ENCODE peak calls at places on chromosomes 2 and 18, in eight cellular contexts. O is activated naive CD4-positive, alpha-beta T cell; P is NCI-H2171; X is cardiac muscle cell; J is activated gamma-delta T cell; W is AG04450; G is left ventricle myocardium superior; N is T-helper 2 cell. Q is an unnamed sample.

GRCh38 chr2:2846379-2847130 is 515.5 kb upstream of the MYT1L start:
- DNase-seq in J (no peak), N (no peak), O (no peak), G (peak), X (no peak), P (peak), W (no peak), Q (no peak)

GRCh38 chr2:164710252-164710633 is 89.0 kb upstream of the GRB14 start:
- DNase-seq in W (peak), N (no peak), G (no peak), J (no peak), O (no peak), P (no peak), X (peak), Q (no peak)

GRCh38 chr2:126317797-126318431 is 338.0 kb upstream of the GYPC start:
- DNase-seq in X (peak), O (no peak), J (no peak), W (no peak), G (no peak), P (no peak), N (no peak), Q (no peak)

GRCh38 chr2:234494361-234495075 is 2.4 kb downstream of the ARL4C start:
- DNase-seq in P (peak), N (no peak), O (no peak), G (no peak), X (peak), W (no peak), J (no peak), Q (no peak)

GRCh38 chr2:222305510-222306392 is 7.0 kb upstream of the PAX3 start:
- DNase-seq in P (no peak), O (no peak), J (no peak), N (no peak), X (no peak), W (no peak), G (no peak), Q (no peak)

GRCh38 chr2:85151026-85151425 is 17.8 kb downstream of the TCF7L1 start:
- DNase-seq in O (no peak), W (no peak), G (no peak), N (no peak), P (no peak), X (peak), J (no peak), Q (no peak)

GRCh38 chr2:226185613-226186211 is 613.9 kb downstream of the IRS1 start:
- DNase-seq in W (peak), J (no peak), P (no peak), N (no peak), G (no peak), X (peak), O (no peak), Q (peak)

GRCh38 chr2:33166287-33166881 is 219.6 kb downstream of the LTBP1 start:
- DNase-seq in X (peak), G (no peak), N (no peak), J (no peak), W (no peak), P (no peak), O (no peak), Q (no peak)

GRCh38 chr2:88596141-88596830 is 31.0 kb downstream of the EIF2AK3 start:
- DNase-seq in O (no peak), N (no peak), P (no peak), G (no peak), W (no peak), X (no peak), J (no peak), Q (no peak)

GRCh38 chr18:56748698-56749268 is 97.6 kb downstream of the WDR7 start:
- DNase-seq in O (no peak), J (no peak), G (no peak), N (no peak), P (peak), X (peak), W (peak), Q (peak)

GRCh38 chr18:46759885-46760284 is 3.0 kb upstream of the ST8SIA5 start:
- DNase-seq in G (no peak), N (no peak), W (no peak), X (no peak), P (peak), O (no peak), J (no peak), Q (no peak)

GRCh38 chr18:23992119-23992940 is 22.2 kb upstream of the TTC39C start:
- DNase-seq in J (peak), P (no peak), O (no peak), W (no peak), X (no peak), N (no peak), G (peak), Q (peak)

GRCh38 chr18:64566461-64566860 is 417.6 kb upstream of the LINC00305 start:
- DNase-seq in J (no peak), N (no peak), X (no peak), W (no peak), P (no peak), O (no peak), G (no peak), Q (no peak)

GRCh38 chr2:230779607-230780006 is 67.0 kb downstream of the CAB39 start:
- DNase-seq in G (no peak), N (no peak), O (no peak), X (no peak), J (no peak), W (no peak), P (no peak), Q (no peak)

GRCh38 chr2:66587216-66587615 is 152.3 kb downstream of the MEIS1 start:
- DNase-seq in N (no peak), P (no peak), X (peak), J (no peak), G (no peak), W (no peak), O (no peak), Q (no peak)

GRCh38 chr2:223100061-223100511 is 48.1 kb downstream of the KCNE4 start:
- DNase-seq in X (peak), P (no peak), J (no peak), N (no peak), O (no peak), G (peak), W (no peak), Q (peak)

GRCh38 chr2:185522472-185522871 is 216.1 kb upstream of the FSIP2 start:
- DNase-seq in P (no peak), N (no peak), X (no peak), G (no peak), J (no peak), W (no peak), O (no peak), Q (no peak)

GRCh38 chr2:215940645-215941184 is 72.6 kb downstream of the MREG start:
- DNase-seq in P (no peak), O (no peak), X (peak), G (no peak), N (no peak), W (no peak), J (no peak), Q (no peak)

GRCh38 chr18:45464619-45465018 is 150.7 kb upstream of the SLC14A2 start:
- DNase-seq in W (no peak), O (no peak), X (no peak), J (no peak), P (peak), N (no peak), G (peak), Q (no peak)

GRCh38 chr2:156031121-156031520 is 301.4 kb downstream of the NR4A2 start:
- DNase-seq in N (no peak), J (no peak), P (no peak), X (no peak), G (no peak), W (no peak), O (no peak), Q (no peak)

GRCh38 chr18:45227004-45227403 is 388.3 kb upstream of the SLC14A2 start:
- DNase-seq in O (no peak), P (no peak), J (no peak), X (no peak), G (no peak), W (no peak), N (no peak), Q (no peak)

GRCh38 chr2:39530423-39530866 is 93.4 kb upstream of the MAP4K3 start:
- DNase-seq in G (no peak), N (no peak), O (no peak), X (peak), W (no peak), J (no peak), P (no peak), Q (peak)

GRCh38 chr2:171729952-171730317 is 42.7 kb downstream of the DYNC1I2 start:
- DNase-seq in X (no peak), J (no peak), W (no peak), G (no peak), P (no peak), N (no peak), O (no peak), Q (no peak)

GRCh38 chr2:235314371-235314915 is 179.4 kb upstream of the AGAP1 start:
- DNase-seq in N (no peak), J (no peak), W (no peak), P (no peak), G (no peak), X (peak), O (no peak), Q (peak)

GRCh38 chr2:163736433-163737168 is 793 bp upstream of the FIGN start:
- DNase-seq in P (no peak), J (no peak), O (no peak), X (peak), N (no peak), G (peak), W (no peak), Q (peak)

GRCh38 chr2:144330951-144331651 is 188.8 kb downstream of the ZEB2 start:
- DNase-seq in X (peak), W (no peak), O (no peak), P (peak), G (no peak), N (no peak), J (no peak), Q (no peak)

GRCh38 chr18:36396190-36396589 is 98.7 kb downstream of the FHOD3 start:
- DNase-seq in X (no peak), G (no peak), N (no peak), J (no peak), O (no peak), W (no peak), P (no peak), Q (no peak)

GRCh38 chr2:191665286-191665685 is 12.7 kb upstream of the NABP1 start:
- DNase-seq in G (no peak), O (no peak), P (no peak), N (no peak), W (no peak), J (no peak), X (peak), Q (no peak)

GRCh38 chr2:135130751-135131150 is 78.7 kb downstream of the RAB3GAP1 start:
- DNase-seq in J (no peak), N (no peak), X (no peak), G (no peak), O (no peak), P (no peak), W (no peak), Q (no peak)

GRCh38 chr2:48483506-48483905 is 46.4 kb upstream of the STON1 start:
- DNase-seq in N (no peak), X (peak), P (no peak), O (no peak), W (peak), J (no peak), G (no peak), Q (no peak)

GRCh38 chr18:22207022-22207758 is 37.8 kb downstream of the GATA6 start:
- DNase-seq in O (no peak), P (no peak), X (peak), J (no peak), G (no peak), W (no peak), N (no peak), Q (no peak)

GRCh38 chr2:81481994-81482368 is 1177.4 kb upstream of the LRRTM1 start:
- DNase-seq in P (no peak), X (peak), O (no peak), W (no peak), N (no peak), J (no peak), G (no peak), Q (no peak)

GRCh38 chr2:120132190-120132589 is 91.0 kb downstream of the TMEM185B start:
- DNase-seq in N (no peak), P (no peak), J (no peak), X (peak), O (no peak), W (no peak), G (no peak), Q (peak)

Q was measured in SJSA1.